ENCODE peak calls at places on chromosomes 4 and X, in four cellular contexts. C is upper lobe of right lung; S is amygdala; N is stimulated activated CD8-positive, alpha-beta memory T cell treated with anti-CD3 and anti-CD28 coated beads, Interleukin-15, amount 100 ng/mL, for 24 hours. W is an unnamed sample.

GRCh38 chrX:11239230-11239629 is 54.0 kb upstream of the AMELX start:
- DNase-seq in C (no peak), S (no peak), N (no peak), W (no peak)

GRCh38 chr4:3220586-3221494 is 28.1 kb upstream of the MSANTD1 start:
- DNase-seq in C (no peak), S (no peak), N (no peak), W (no peak)

GRCh38 chrX:109707322-109707721 is 25.7 kb downstream of the ACSL4 start:
- DNase-seq in C (no peak), S (no peak), N (no peak), W (no peak)

GRCh38 chr4:121728798-121729226 is 32.0 kb upstream of the ANXA5 start:
- DNase-seq in C (no peak), S (no peak), N (no peak), W (no peak)

GRCh38 chrX:155747520-155747919 is 133.6 kb upstream of the VAMP7 start:
- DNase-seq in C (no peak), S (no peak), N (no peak), W (no peak)

GRCh38 chr4:76856183-76856969 is 41.6 kb downstream of the SOWAHB start:
- DNase-seq in C (no peak), S (no peak), N (no peak), W (no peak)

GRCh38 chrX:138771042-138771441 is 59.5 kb upstream of the FGF13 start:
- DNase-seq in C (no peak), S (no peak), N (no peak), W (no peak)

GRCh38 chr4:25098964-25099843 is 61.0 kb downstream of the SEPSECS start:
- DNase-seq in C (no peak), S (no peak), N (no peak), W (no peak)

GRCh38 chr4:138636791-138637190 is 378.8 kb upstream of the NOCT start:
- DNase-seq in C (no peak), S (no peak), N (no peak), W (no peak)

W was measured in pulmonary artery endothelial cell.